ENCODE peak calls at places on chromosomes 11 and 22, in eight cellular contexts. One of them, this sample, is unnamed.

GRCh38 chr11:46127150-46127638 is 5.9 kb upstream of the PHF21A start:
- DNase-seq in Peyer's patch: no peak
- DNase-seq in mucosa of descending colon: no peak
- DNase-seq in GM06990: no peak
- DNase-seq in cardiac septum: peak
- DNase-seq in kidney tubule cell: peak
- DNase-seq in activated naive CD4-positive, alpha-beta T cell: no peak
- DNase-seq in EH: peak
- DNase-seq in this sample: peak

GRCh38 chr22:26897384-26897783 is 240.0 kb downstream of the MIAT start:
- DNase-seq in GM06990: no peak
- DNase-seq in cardiac septum: no peak
- DNase-seq in activated naive CD4-positive, alpha-beta T cell: no peak
- DNase-seq in Peyer's patch: no peak
- DNase-seq in mucosa of descending colon: no peak
- DNase-seq in kidney tubule cell: no peak
- DNase-seq in EH: no peak
- DNase-seq in this sample: no peak

GRCh38 chr11:35814026-35814425 is 129.8 kb upstream of the LDLRAD3 start:
- DNase-seq in EH: no peak
- DNase-seq in GM06990: no peak
- DNase-seq in Peyer's patch: no peak
- DNase-seq in cardiac septum: no peak
- DNase-seq in activated naive CD4-positive, alpha-beta T cell: no peak
- DNase-seq in kidney tubule cell: no peak
- DNase-seq in mucosa of descending colon: no peak
- DNase-seq in this sample: no peak

GRCh38 chr11:94297967-94298576 is 6.3 kb upstream of the IZUMO1R start:
- DNase-seq in GM06990: no peak
- DNase-seq in kidney tubule cell: no peak
- DNase-seq in mucosa of descending colon: no peak
- DNase-seq in Peyer's patch: no peak
- DNase-seq in activated naive CD4-positive, alpha-beta T cell: no peak
- DNase-seq in EH: no peak
- DNase-seq in cardiac septum: no peak
- DNase-seq in this sample: no peak

GRCh38 chr11:61526956-61527731 is 18.6 kb downstream of the LRRC10B start:
- DNase-seq in kidney tubule cell: no peak
- DNase-seq in mucosa of descending colon: no peak
- DNase-seq in cardiac septum: no peak
- DNase-seq in EH: no peak
- DNase-seq in activated naive CD4-positive, alpha-beta T cell: no peak
- DNase-seq in GM06990: no peak
- DNase-seq in Peyer's patch: no peak
- DNase-seq in this sample: no peak

GRCh38 chr11:86497836-86498235 is 123.1 kb downstream of the CCDC81 start:
- DNase-seq in GM06990: no peak
- DNase-seq in EH: no peak
- DNase-seq in kidney tubule cell: no peak
- DNase-seq in cardiac septum: no peak
- DNase-seq in Peyer's patch: no peak
- DNase-seq in mucosa of descending colon: no peak
- DNase-seq in activated naive CD4-positive, alpha-beta T cell: no peak
- DNase-seq in this sample: no peak

GRCh38 chr11:21142007-21142406 is 472.6 kb downstream of the NELL1 start:
- DNase-seq in GM06990: no peak
- DNase-seq in EH: no peak
- DNase-seq in cardiac septum: no peak
- DNase-seq in activated naive CD4-positive, alpha-beta T cell: no peak
- DNase-seq in Peyer's patch: no peak
- DNase-seq in mucosa of descending colon: no peak
- DNase-seq in kidney tubule cell: peak
- DNase-seq in this sample: peak

GRCh38 chr22:37609240-37610152 is 862 bp downstream of the GGA1 start:
- DNase-seq in GM06990: no peak
- DNase-seq in EH: peak
- DNase-seq in kidney tubule cell: peak
- DNase-seq in Peyer's patch: no peak
- DNase-seq in activated naive CD4-positive, alpha-beta T cell: no peak
- DNase-seq in mucosa of descending colon: peak
- DNase-seq in cardiac septum: no peak
- DNase-seq in this sample: no peak

GRCh38 chr11:71384561-71384960 is 63.6 kb downstream of the DHCR7 start:
- DNase-seq in activated naive CD4-positive, alpha-beta T cell: no peak
- DNase-seq in Peyer's patch: no peak
- DNase-seq in EH: no peak
- DNase-seq in mucosa of descending colon: no peak
- DNase-seq in cardiac septum: no peak
- DNase-seq in GM06990: no peak
- DNase-seq in kidney tubule cell: no peak
- DNase-seq in this sample: no peak

GRCh38 chr22:37994049-37994448 is 9.7 kb upstream of the SOX10 start:
- DNase-seq in GM06990: no peak
- DNase-seq in activated naive CD4-positive, alpha-beta T cell: no peak
- DNase-seq in kidney tubule cell: no peak
- DNase-seq in Peyer's patch: no peak
- DNase-seq in cardiac septum: no peak
- DNase-seq in EH: no peak
- DNase-seq in mucosa of descending colon: no peak
- DNase-seq in this sample: no peak

GRCh38 chr11:69874178-69874983 is 55.2 kb upstream of the FGF3 start:
- DNase-seq in Peyer's patch: no peak
- DNase-seq in activated naive CD4-positive, alpha-beta T cell: no peak
- DNase-seq in GM06990: no peak
- DNase-seq in mucosa of descending colon: no peak
- DNase-seq in kidney tubule cell: no peak
- DNase-seq in EH: no peak
- DNase-seq in cardiac septum: peak
- DNase-seq in this sample: no peak

GRCh38 chr11:46338988-46339666 is 8.1 kb upstream of the DGKZ start:
- DNase-seq in EH: peak
- DNase-seq in Peyer's patch: no peak
- DNase-seq in cardiac septum: no peak
- DNase-seq in kidney tubule cell: no peak
- DNase-seq in activated naive CD4-positive, alpha-beta T cell: no peak
- DNase-seq in GM06990: no peak
- DNase-seq in mucosa of descending colon: no peak
- DNase-seq in this sample: peak

GRCh38 chr11:36729765-36730164 is 131.7 kb upstream of the RAG2 start:
- DNase-seq in EH: no peak
- DNase-seq in mucosa of descending colon: no peak
- DNase-seq in GM06990: no peak
- DNase-seq in kidney tubule cell: no peak
- DNase-seq in activated naive CD4-positive, alpha-beta T cell: no peak
- DNase-seq in cardiac septum: no peak
- DNase-seq in Peyer's patch: no peak
- DNase-seq in this sample: no peak

GRCh38 chr11:409600-410471 is 5.0 kb downstream of the SIGIRR start:
- DNase-seq in EH: no peak
- DNase-seq in kidney tubule cell: peak
- DNase-seq in activated naive CD4-positive, alpha-beta T cell: no peak
- DNase-seq in Peyer's patch: no peak
- DNase-seq in GM06990: peak
- DNase-seq in mucosa of descending colon: no peak
- DNase-seq in cardiac septum: no peak
- DNase-seq in this sample: no peak

GRCh38 chr11:68043349-68044144 is 4.7 kb downstream of the TCIRG1 start:
- DNase-seq in activated naive CD4-positive, alpha-beta T cell: no peak
- DNase-seq in Peyer's patch: no peak
- DNase-seq in kidney tubule cell: no peak
- DNase-seq in EH: peak
- DNase-seq in GM06990: no peak
- DNase-seq in cardiac septum: no peak
- DNase-seq in mucosa of descending colon: peak
- DNase-seq in this sample: no peak

GRCh38 chr11:45803981-45804805 is 756 bp upstream of the SLC35C1 start:
- DNase-seq in EH: peak
- DNase-seq in kidney tubule cell: peak
- DNase-seq in Peyer's patch: peak
- DNase-seq in cardiac septum: peak
- DNase-seq in activated naive CD4-positive, alpha-beta T cell: peak
- DNase-seq in GM06990: peak
- DNase-seq in mucosa of descending colon: peak
- DNase-seq in this sample: peak